ENCODE peak calls at places on chromosomes 11 and 22, in six cellular contexts. One of them, this sample, is unnamed.
A peak's percentile ranks its signal among the peaks of the same experiment; 100 is the strongest.

GRCh38 chr11:34331736-34332135 is 26.1 kb downstream of the ABTB2 start:
- DNase-seq in MM.1S: no peak
- DNase-seq in GM23338: no peak
- DNase-seq in PC-3: peak; percentile 83
- DNase-seq in hepatocyte: peak; percentile 48
- DNase-seq in HCT116: no peak
- DNase-seq in this sample: peak; percentile 46

GRCh38 chr22:40651563-40652501 is 15.3 kb upstream of the MRTFA start:
- DNase-seq in MM.1S: peak; percentile 92
- DNase-seq in GM23338: peak; percentile 64
- DNase-seq in PC-3: peak; percentile 96
- DNase-seq in hepatocyte: peak; percentile 96
- DNase-seq in HCT116: peak; percentile 95
- DNase-seq in this sample: peak; percentile 100

GRCh38 chr11:19953909-19954308 is 206.4 kb downstream of the DBX1 start:
- DNase-seq in MM.1S: no peak
- DNase-seq in GM23338: peak; percentile 71
- DNase-seq in PC-3: peak; percentile 74
- DNase-seq in hepatocyte: peak; percentile 71
- DNase-seq in HCT116: peak; percentile 24
- DNase-seq in this sample: peak; percentile 84

GRCh38 chr22:36369004-36369921 is 18.5 kb downstream of the MYH9 start:
- DNase-seq in MM.1S: no peak
- DNase-seq in GM23338: no peak
- DNase-seq in PC-3: no peak
- DNase-seq in hepatocyte: peak; percentile 4
- DNase-seq in HCT116: no peak
- DNase-seq in this sample: peak; percentile 39

GRCh38 chr22:31286360-31287255 is 5.7 kb downstream of the PIK3IP1 start:
- DNase-seq in MM.1S: peak; percentile 71
- DNase-seq in GM23338: no peak
- DNase-seq in PC-3: no peak
- DNase-seq in hepatocyte: no peak
- DNase-seq in HCT116: no peak
- DNase-seq in this sample: no peak

GRCh38 chr22:49099496-49100124 is 728.1 kb downstream of the BRD1 start:
- DNase-seq in MM.1S: no peak
- DNase-seq in GM23338: no peak
- DNase-seq in PC-3: peak; percentile 4
- DNase-seq in hepatocyte: peak; percentile 56
- DNase-seq in HCT116: peak; percentile 45
- DNase-seq in this sample: peak; percentile 20

GRCh38 chr11:117835576-117835975 is 11.0 kb upstream of the FXYD2 start:
- DNase-seq in MM.1S: no peak
- DNase-seq in GM23338: no peak
- DNase-seq in PC-3: no peak
- DNase-seq in hepatocyte: no peak
- DNase-seq in HCT116: no peak
- DNase-seq in this sample: no peak

GRCh38 chr11:47986219-47986618 is 5.9 kb downstream of the PTPRJ start:
- DNase-seq in MM.1S: no peak
- DNase-seq in GM23338: no peak
- DNase-seq in PC-3: no peak
- DNase-seq in hepatocyte: no peak
- DNase-seq in HCT116: no peak
- DNase-seq in this sample: no peak

GRCh38 chr11:8593935-8594909 is at the start of gene STK33:
- DNase-seq in MM.1S: peak; percentile 91
- DNase-seq in GM23338: peak; percentile 87
- DNase-seq in PC-3: no peak
- DNase-seq in hepatocyte: peak; percentile 76
- DNase-seq in HCT116: peak; percentile 34
- DNase-seq in this sample: peak; percentile 28

GRCh38 chr22:50705219-50705691 is 32.6 kb downstream of the SHANK3 start:
- DNase-seq in MM.1S: peak; percentile 92
- DNase-seq in GM23338: peak; percentile 97
- DNase-seq in PC-3: no peak
- DNase-seq in hepatocyte: peak; percentile 93
- DNase-seq in HCT116: no peak
- DNase-seq in this sample: no peak

GRCh38 chr22:50102946-50103345 is 13.1 kb downstream of the MOV10L1 start:
- DNase-seq in MM.1S: no peak
- DNase-seq in GM23338: peak; percentile 38
- DNase-seq in PC-3: peak; percentile 4
- DNase-seq in hepatocyte: no peak
- DNase-seq in HCT116: peak; percentile 6
- DNase-seq in this sample: peak; percentile 28

GRCh38 chr22:37472418-37473006 is 13.7 kb downstream of the MFNG start:
- DNase-seq in MM.1S: no peak
- DNase-seq in GM23338: peak; percentile 81
- DNase-seq in PC-3: peak; percentile 54
- DNase-seq in hepatocyte: peak; percentile 56
- DNase-seq in HCT116: no peak
- DNase-seq in this sample: peak; percentile 49

GRCh38 chr22:24421428-24421931 is 5.9 kb upstream of the ADORA2A start:
- DNase-seq in MM.1S: peak; percentile 53
- DNase-seq in GM23338: peak; percentile 92
- DNase-seq in PC-3: peak; percentile 14
- DNase-seq in hepatocyte: peak; percentile 36
- DNase-seq in HCT116: peak; percentile 12
- DNase-seq in this sample: no peak

GRCh38 chr11:1487091-1487850 is 692 bp upstream of the MOB2 start:
- DNase-seq in MM.1S: no peak
- DNase-seq in GM23338: no peak
- DNase-seq in PC-3: no peak
- DNase-seq in hepatocyte: no peak
- DNase-seq in HCT116: no peak
- DNase-seq in this sample: no peak

GRCh38 chr11:61061081-61061826 is 41.0 kb upstream of the CD5 start:
- DNase-seq in MM.1S: peak; percentile 81
- DNase-seq in GM23338: no peak
- DNase-seq in PC-3: peak; percentile 81
- DNase-seq in hepatocyte: no peak
- DNase-seq in HCT116: peak; percentile 6
- DNase-seq in this sample: peak; percentile 49

GRCh38 chr11:107856981-107857517 is 1.5 kb downstream of the SLC35F2 start:
- DNase-seq in MM.1S: no peak
- DNase-seq in GM23338: no peak
- DNase-seq in PC-3: peak; percentile 96
- DNase-seq in hepatocyte: no peak
- DNase-seq in HCT116: peak; percentile 62
- DNase-seq in this sample: peak; percentile 20

GRCh38 chr11:65388731-65389130 is 2.3 kb downstream of the FRMD8 start:
- DNase-seq in MM.1S: peak; percentile 81
- DNase-seq in GM23338: no peak
- DNase-seq in PC-3: no peak
- DNase-seq in hepatocyte: no peak
- DNase-seq in HCT116: no peak
- DNase-seq in this sample: peak; percentile 43

GRCh38 chr11:65383778-65384177 is 1.3 kb upstream of the SLC25A45 start:
- DNase-seq in MM.1S: no peak
- DNase-seq in GM23338: no peak
- DNase-seq in PC-3: peak; percentile 12
- DNase-seq in hepatocyte: no peak
- DNase-seq in HCT116: no peak
- DNase-seq in this sample: peak; percentile 21

GRCh38 chr11:65384301-65384889 is 1.9 kb upstream of the SLC25A45 start:
- DNase-seq in MM.1S: no peak
- DNase-seq in GM23338: no peak
- DNase-seq in PC-3: peak; percentile 78
- DNase-seq in hepatocyte: no peak
- DNase-seq in HCT116: no peak
- DNase-seq in this sample: peak; percentile 57

GRCh38 chr11:65389294-65389980 is 3.0 kb downstream of the FRMD8 start:
- DNase-seq in MM.1S: no peak
- DNase-seq in GM23338: no peak
- DNase-seq in PC-3: no peak
- DNase-seq in hepatocyte: no peak
- DNase-seq in HCT116: no peak
- DNase-seq in this sample: peak; percentile 20

GRCh38 chr11:65386307-65387081 is at the start of gene FRMD8:
- DNase-seq in MM.1S: peak; percentile 82
- DNase-seq in GM23338: peak; percentile 84
- DNase-seq in PC-3: peak; percentile 90
- DNase-seq in hepatocyte: peak; percentile 95
- DNase-seq in HCT116: peak; percentile 24
- DNase-seq in this sample: peak; percentile 95
- H3K4me1 ChIP-seq in MM.1S: peaks cover 30% of the 10 kb centered on the region
- H3K4me1 ChIP-seq in GM23338: peaks cover 18% of the 10 kb centered on the region
- H3K4me1 ChIP-seq in PC-3: peaks cover 58% of the 10 kb centered on the region
- H3K4me1 ChIP-seq in hepatocyte: peaks cover 57% of the 10 kb centered on the region
- H3K4me1 ChIP-seq in HCT116: peaks cover 37% of the 10 kb centered on the region
- H3K4me1 ChIP-seq in this sample: peaks cover 69% of the 10 kb centered on the region

DNA sequence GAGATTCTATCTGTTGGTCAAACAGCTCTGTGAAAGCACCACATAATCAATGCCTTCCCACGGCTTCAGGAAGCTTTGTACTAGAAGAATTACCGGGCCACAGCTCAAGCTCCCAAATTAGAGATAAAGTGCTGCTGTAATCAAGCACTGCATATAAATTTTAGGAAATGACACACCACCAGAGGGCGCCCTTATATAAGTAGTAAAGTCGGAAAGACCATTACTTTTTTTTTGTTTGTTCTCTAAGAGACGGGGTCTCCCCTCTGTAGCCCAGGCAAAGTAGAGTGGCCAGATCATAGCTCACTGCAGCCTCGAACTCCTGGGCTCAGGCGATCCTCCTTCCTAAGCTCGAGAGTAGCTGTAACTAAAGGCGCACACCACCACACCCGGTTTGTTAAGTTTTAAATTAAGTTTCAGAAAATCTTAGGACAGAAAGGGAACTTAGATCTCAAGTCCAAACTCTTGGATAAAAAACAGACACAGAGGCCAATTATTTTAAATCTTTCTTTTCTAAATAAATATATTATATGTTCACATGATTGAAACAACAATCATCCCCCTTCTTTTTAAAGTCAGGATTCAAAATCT is 32.6 kb downstream of the PRCP start:
- DNase-seq in MM.1S: peak; percentile 83
- DNase-seq in GM23338: peak; percentile 98
- DNase-seq in PC-3: peak; percentile 92
- DNase-seq in hepatocyte: peak; percentile 94
- DNase-seq in HCT116: peak; percentile 64
- DNase-seq in this sample: peak; percentile 85
- TF ChIP-seq EZH2 in MM.1S: no peak
- TF ChIP-seq EZH2 in GM23338: no peak
- TF ChIP-seq EZH2 in PC-3: no peak
- TF ChIP-seq EZH2 in hepatocyte: no peak
- TF ChIP-seq EZH2 in HCT116: no peak
- TF ChIP-seq EZH2 in this sample: no peak

GRCh38 chr11:134512791-134513538 is 100.9 kb upstream of the B3GAT1 start:
- DNase-seq in MM.1S: no peak
- DNase-seq in GM23338: no peak
- DNase-seq in PC-3: no peak
- DNase-seq in hepatocyte: no peak
- DNase-seq in HCT116: no peak
- DNase-seq in this sample: no peak

GRCh38 chr11:134515081-134515960 is 103.3 kb upstream of the B3GAT1 start:
- DNase-seq in MM.1S: no peak
- DNase-seq in GM23338: no peak
- DNase-seq in PC-3: no peak
- DNase-seq in hepatocyte: peak; percentile 28
- DNase-seq in HCT116: no peak
- DNase-seq in this sample: no peak

GRCh38 chr11:134512061-134512460 is 100.0 kb upstream of the B3GAT1 start:
- DNase-seq in MM.1S: no peak
- DNase-seq in GM23338: no peak
- DNase-seq in PC-3: no peak
- DNase-seq in hepatocyte: no peak
- DNase-seq in HCT116: no peak
- DNase-seq in this sample: no peak

GRCh38 chr11:134514354-134514951 is 102.4 kb upstream of the B3GAT1 start:
- DNase-seq in MM.1S: no peak
- DNase-seq in GM23338: no peak
- DNase-seq in PC-3: no peak
- DNase-seq in hepatocyte: no peak
- DNase-seq in HCT116: no peak
- DNase-seq in this sample: no peak

GRCh38 chr11:134513585-134514120 is 101.6 kb upstream of the B3GAT1 start:
- DNase-seq in MM.1S: no peak
- DNase-seq in GM23338: no peak
- DNase-seq in PC-3: no peak
- DNase-seq in hepatocyte: no peak
- DNase-seq in HCT116: no peak
- DNase-seq in this sample: no peak
- TF ChIP-seq EZH2phosphoT487 in MM.1S: no peak
- TF ChIP-seq EZH2phosphoT487 in GM23338: no peak
- TF ChIP-seq EZH2phosphoT487 in PC-3: no peak
- TF ChIP-seq EZH2phosphoT487 in hepatocyte: no peak
- TF ChIP-seq EZH2phosphoT487 in HCT116: no peak
- TF ChIP-seq EZH2phosphoT487 in this sample: no peak

GRCh38 chr11:67997460-67997921 is 6.4 kb downstream of the UNC93B1 start:
- DNase-seq in MM.1S: no peak
- DNase-seq in GM23338: peak; percentile 33
- DNase-seq in PC-3: no peak
- DNase-seq in hepatocyte: no peak
- DNase-seq in HCT116: no peak
- DNase-seq in this sample: no peak
- H3K4me1 ChIP-seq in MM.1S: peaks cover 51% of the 10 kb centered on the region
- H3K4me1 ChIP-seq in GM23338: peaks cover 4% of the 10 kb centered on the region
- H3K4me1 ChIP-seq in PC-3: peaks cover under 1% of the 10 kb centered on the region
- H3K4me1 ChIP-seq in hepatocyte: no peaks in the 10 kb centered on the region
- H3K4me1 ChIP-seq in HCT116: peaks cover 16% of the 10 kb centered on the region
- H3K4me1 ChIP-seq in this sample: no peaks in the 10 kb centered on the region

This sample was measured in GM23248.